ENCODE peak calls at places on chromosome 16, in seven cellular contexts. P is mammary epithelial cell, K is OCI-LY7, G is GM12864, B is fibroblast of pulmonary artery, I is heart right ventricle, R is pancreas. Z is an unnamed sample.
A peak's percentile ranks its signal among the peaks of the same experiment; 100 is the strongest.

GRCh38 chr16:87380875-87381274 is 2.7 kb downstream of the FBXO31 start:
- DNase-seq in I (no peak), B (peak; percentile 44), P (no peak), K (no peak), G (no peak), R (no peak), Z (no peak)

GRCh38 chr16:21971856-21972255 is 18.7 kb downstream of the UQCRC2 start:
- DNase-seq in G (no peak), B (no peak), I (no peak), R (no peak), K (no peak), P (no peak), Z (no peak)

GRCh38 chr16:57098188-57098841 is 5.9 kb downstream of the CPNE2 start:
- DNase-seq in G (no peak), K (peak; percentile 52), R (no peak), I (no peak), P (no peak), B (no peak), Z (no peak)

GRCh38 chr16:68230176-68230571 is 5.8 kb downstream of the ESRP2 start:
- DNase-seq in B (no peak), P (no peak), K (no peak), R (no peak), I (no peak), G (no peak), Z (no peak)

GRCh38 chr16:56038564-56039098 is 152.7 kb upstream of the GNAO1 start:
- DNase-seq in K (no peak), P (no peak), R (no peak), G (no peak), I (no peak), B (no peak), Z (no peak)

GRCh38 chr16:24822542-24822941 is 23.2 kb upstream of the SLC5A11 start:
- DNase-seq in I (no peak), G (no peak), P (no peak), B (no peak), K (no peak), R (no peak), Z (no peak)

GRCh38 chr16:55944377-55944802 is 69.2 kb upstream of the CES5A start:
- DNase-seq in K (peak; percentile 39), I (peak; percentile 59), B (peak; percentile 81), P (peak; percentile 19), G (no peak), R (peak; percentile 26), Z (no peak)

GRCh38 chr16:11759163-11759834 is 16.6 kb upstream of the TXNDC11 start:
- DNase-seq in K (no peak), P (no peak), I (no peak), R (peak; percentile 66), G (no peak), B (no peak), Z (no peak)

GRCh38 chr16:17273142-17273561 is 197.6 kb downstream of the XYLT1 start:
- DNase-seq in G (no peak), R (no peak), K (no peak), I (no peak), B (peak; percentile 61), P (peak; percentile 78), Z (peak; percentile 83)

GRCh38 chr16:73418051-73418450 is 370.1 kb upstream of the ZFHX3 start:
- DNase-seq in G (no peak), R (no peak), I (no peak), K (no peak), B (no peak), P (no peak), Z (no peak)

GRCh38 chr16:75206749-75207451 is at the start of gene CTRB2:
- DNase-seq in R (peak; percentile 92), B (no peak), I (no peak), P (no peak), G (no peak), K (no peak), Z (no peak)

DNA sequence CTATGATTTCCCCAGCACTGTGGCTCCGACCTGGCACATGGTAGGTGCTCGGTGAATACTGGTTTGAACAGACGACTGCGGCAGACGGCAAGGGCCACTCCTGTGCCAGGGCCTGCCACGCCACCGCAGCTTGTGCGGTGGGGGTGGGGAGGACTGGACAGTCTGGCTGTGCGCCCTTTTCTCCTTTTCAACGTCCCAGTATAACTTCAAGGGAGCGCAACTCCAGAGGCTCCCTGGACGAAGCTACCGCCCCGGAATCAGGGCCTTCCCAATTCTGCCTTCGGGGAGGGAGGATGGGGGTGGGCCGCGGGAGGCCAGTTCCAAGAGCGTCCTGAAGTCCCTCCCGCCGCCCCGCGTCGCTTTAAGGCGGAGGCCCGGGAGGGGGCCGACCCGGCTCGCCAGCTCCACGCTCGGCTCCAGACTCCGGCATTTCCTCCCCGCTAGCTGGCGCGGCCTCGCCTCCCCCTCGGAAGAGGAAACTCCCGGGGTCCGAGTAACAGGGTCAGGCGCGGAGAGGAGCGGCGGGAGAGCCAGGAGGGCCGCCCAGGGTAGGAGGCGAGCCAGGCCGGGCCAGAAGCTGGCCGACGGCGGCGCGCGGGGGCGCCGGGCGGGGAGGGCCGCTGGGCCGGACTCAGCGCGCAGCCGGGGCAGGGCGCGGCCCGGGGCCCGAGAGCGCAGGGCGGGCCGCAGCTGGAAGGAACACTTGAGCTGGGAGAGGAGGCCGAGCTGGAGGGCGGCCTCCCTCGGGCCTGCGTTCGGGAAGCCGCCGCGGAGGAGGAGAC is at the start of gene ITPRIPL2:
- DNase-seq in B (peak; percentile 94), P (peak; percentile 80), I (peak; percentile 91), K (no peak), R (peak; percentile 86), G (no peak), Z (peak; percentile 69)
- H3K4me3 ChIP-seq in B (peak within 1 kb of the TSS; percentile 71), P (peak within 1 kb of the TSS; percentile 84), I (peak within 1 kb of the TSS; percentile 83), K (no peak within 1 kb of the TSS), R (peak within 1 kb of the TSS; percentile 79), G (peak within 1 kb of the TSS; percentile 63), Z (peak within 1 kb of the TSS; percentile 68)

DNA sequence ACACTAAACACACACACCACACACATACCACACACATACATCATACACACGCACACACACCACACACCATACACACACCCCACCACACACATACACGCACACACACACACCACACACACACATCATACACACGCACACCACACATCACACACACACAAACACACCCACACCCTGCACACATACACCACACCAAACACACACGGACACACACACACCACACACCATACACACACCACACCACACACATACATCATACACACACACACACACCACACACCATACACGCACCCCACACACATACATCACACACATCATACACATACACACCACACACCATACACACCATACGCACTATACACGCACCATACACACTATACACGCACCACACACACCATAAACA is 3.7 kb upstream of the SOX8 start:
- DNase-seq in G (no peak), P (no peak), R (no peak), K (no peak), B (no peak), I (no peak), Z (no peak)
- TF ChIP-seq CTCF in G (no peak), P (no peak), R (no peak), K (no peak), B (no peak), I (no peak), Z (no peak)

DNA sequence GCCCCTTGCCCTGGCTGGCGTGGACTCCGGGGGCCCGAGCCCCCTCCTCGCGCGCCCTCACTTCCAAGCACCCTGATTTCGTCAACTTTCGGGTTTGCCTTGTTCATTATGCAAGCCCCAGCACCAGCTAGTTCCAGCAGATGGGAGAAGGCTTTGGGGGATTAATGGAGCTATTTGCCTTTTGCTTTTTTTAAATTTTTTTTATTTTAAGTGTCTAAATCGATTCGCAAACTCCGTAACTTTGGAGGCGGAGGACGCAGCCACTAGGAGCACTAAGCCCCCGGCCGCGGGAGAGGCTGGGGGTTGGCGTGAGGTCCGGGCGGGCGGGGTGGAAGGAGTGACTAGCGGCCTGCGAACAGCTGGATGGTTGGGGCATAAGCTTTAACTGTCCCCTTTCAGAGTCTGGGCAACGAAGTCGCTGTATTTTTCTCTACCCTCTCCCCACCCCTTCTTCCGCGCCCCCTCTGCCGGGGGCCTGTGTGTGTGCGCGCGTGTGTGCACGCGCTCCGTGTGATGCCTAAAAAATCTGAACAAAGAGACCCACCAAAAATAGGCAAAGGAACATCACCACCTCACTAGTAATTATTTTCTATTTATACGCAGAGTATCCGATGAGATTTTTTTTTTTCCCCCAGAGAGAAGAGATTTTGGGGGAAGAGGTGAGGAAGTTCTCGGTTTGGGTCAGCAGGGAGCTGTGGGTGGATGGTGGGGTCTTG is 2.1 kb downstream of the SHISA9 start:
- DNase-seq in K (no peak), R (no peak), P (no peak), G (no peak), B (no peak), I (no peak), Z (no peak)
- H3K4me3 ChIP-seq in K (no peak overlapping the region), R (peak overlapping the region; percentile 32), P (peak overlapping the region; percentile 83), G (no peak overlapping the region), B (no peak overlapping the region), I (peak overlapping the region; percentile 16), Z (no peak overlapping the region)

DNA sequence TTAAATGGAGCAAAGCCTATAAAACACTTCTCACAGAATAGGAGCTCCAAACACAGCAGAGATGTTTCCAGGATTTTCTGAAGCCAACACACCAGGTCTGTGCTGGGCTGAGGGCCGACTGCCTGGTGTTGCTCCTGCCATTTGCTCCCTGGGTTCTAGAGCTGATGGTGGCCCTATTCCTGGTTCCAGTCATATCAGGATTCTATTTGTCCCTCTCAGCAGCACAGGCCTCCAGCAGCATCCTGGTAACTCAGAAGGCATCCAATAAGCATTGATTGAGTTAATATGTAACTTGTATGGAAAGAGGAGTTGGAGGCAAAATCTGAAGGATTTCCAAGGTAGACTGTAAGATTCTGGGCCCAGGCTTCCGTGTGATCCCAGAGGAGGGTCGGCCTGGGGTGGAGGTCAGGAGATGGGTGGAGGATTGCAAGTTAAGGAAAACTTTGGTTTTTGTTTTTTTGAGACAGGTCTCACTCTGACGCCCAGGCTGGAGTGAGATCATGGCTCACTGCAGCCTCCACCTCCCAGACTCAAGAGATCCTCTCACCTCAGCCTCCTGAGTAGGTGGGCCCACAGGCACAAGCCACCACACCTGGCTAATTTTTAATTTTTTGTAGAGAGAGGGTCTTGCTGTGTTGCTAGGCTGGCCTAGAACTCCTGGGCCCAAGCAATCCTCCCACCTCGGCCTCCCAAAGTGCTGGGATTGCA is 5.7 kb downstream of the NUPR1 start:
- DNase-seq in R (no peak), B (no peak), P (no peak), K (no peak), G (no peak), I (no peak), Z (no peak)
- TF ChIP-seq CTCF in R (no peak), B (no peak), P (no peak), K (no peak), G (no peak), I (no peak), Z (no peak)

GRCh38 chr16:85612191-85612800 is 826 bp upstream of the GSE1 start:
- DNase-seq in G (no peak), K (peak; percentile 52), R (peak; percentile 92), B (peak; percentile 73), I (peak; percentile 78), P (peak; percentile 88), Z (peak; percentile 66)
- H3K4me3 ChIP-seq in G (peak overlapping the region; percentile 67), K (peak overlapping the region; percentile 76), R (peak overlapping the region; percentile 78), B (peak overlapping the region; percentile 49), I (peak overlapping the region; percentile 67), P (peak overlapping the region; percentile 55), Z (peak overlapping the region; percentile 57)

Z was measured in AG09309.